ENCODE peak calls at places on chromosomes 5 and 9, in four cellular contexts. One of them, this sample, is unnamed.

GRCh38 chr5:92581249-92581648 is 999.8 kb downstream of the NR2F1-AS1 start:
- DNase-seq in HepG2: no peak
- DNase-seq in K562: no peak
- DNase-seq in GM12878: no peak
- DNase-seq in this sample: no peak

GRCh38 chr5:149656576-149657182 is 73.4 kb upstream of the PPARGC1B start:
- DNase-seq in HepG2: no peak
- DNase-seq in K562: peak; percentile 62
- DNase-seq in GM12878: no peak
- DNase-seq in this sample: peak; percentile 93

GRCh38 chr5:109191153-109191558 is 218.6 kb downstream of the PJA2 start:
- DNase-seq in HepG2: no peak
- DNase-seq in K562: peak; percentile 34
- DNase-seq in GM12878: no peak
- DNase-seq in this sample: no peak

GRCh38 chr5:67636091-67636490 is 439.5 kb upstream of the CD180 start:
- DNase-seq in HepG2: no peak
- DNase-seq in K562: no peak
- DNase-seq in GM12878: no peak
- DNase-seq in this sample: no peak

GRCh38 chr9:22203371-22204138 is 194.4 kb upstream of the CDKN2B start:
- DNase-seq in HepG2: no peak
- DNase-seq in K562: no peak
- DNase-seq in GM12878: no peak
- DNase-seq in this sample: no peak

GRCh38 chr5:1511651-1512540 is 11.9 kb downstream of the LPCAT1 start:
- DNase-seq in HepG2: no peak
- DNase-seq in K562: no peak
- DNase-seq in GM12878: no peak
- DNase-seq in this sample: peak; percentile 24

GRCh38 chr5:15620501-15620900 is 120.5 kb downstream of the FBXL7 start:
- DNase-seq in HepG2: no peak
- DNase-seq in K562: no peak
- DNase-seq in GM12878: no peak
- DNase-seq in this sample: no peak

GRCh38 chr9:125460883-125461475 is 199.4 kb downstream of the GAPVD1 start:
- DNase-seq in HepG2: no peak
- DNase-seq in K562: no peak
- DNase-seq in GM12878: no peak
- DNase-seq in this sample: no peak

GRCh38 chr9:119793272-119793671 is 424.0 kb upstream of the BRINP1 start:
- DNase-seq in HepG2: no peak
- DNase-seq in K562: no peak
- DNase-seq in GM12878: no peak
- DNase-seq in this sample: no peak

GRCh38 chr9:112760821-112761220 is 10.3 kb downstream of the SNX30 start:
- DNase-seq in HepG2: no peak
- DNase-seq in K562: no peak
- DNase-seq in GM12878: no peak
- DNase-seq in this sample: no peak

GRCh38 chr5:15510816-15511215 is 10.8 kb downstream of the FBXL7 start:
- DNase-seq in HepG2: no peak
- DNase-seq in K562: no peak
- DNase-seq in GM12878: no peak
- DNase-seq in this sample: no peak

GRCh38 chr9:89219637-89220036 is 41.0 kb upstream of the SHC3 start:
- DNase-seq in HepG2: no peak
- DNase-seq in K562: no peak
- DNase-seq in GM12878: no peak
- DNase-seq in this sample: no peak

GRCh38 chr5:89351975-89352374 is 469.0 kb upstream of the MEF2C start:
- DNase-seq in HepG2: no peak
- DNase-seq in K562: no peak
- DNase-seq in GM12878: no peak
- DNase-seq in this sample: no peak

GRCh38 chr5:37580106-37580505 is 201.0 kb downstream of the WDR70 start:
- DNase-seq in HepG2: no peak
- DNase-seq in K562: no peak
- DNase-seq in GM12878: no peak
- DNase-seq in this sample: no peak

GRCh38 chr9:95074632-95075269 is 242.8 kb downstream of the FANCC start:
- DNase-seq in HepG2: no peak
- DNase-seq in K562: no peak
- DNase-seq in GM12878: no peak
- DNase-seq in this sample: no peak

GRCh38 chr9:131517761-131518190 is 13.3 kb downstream of the UCK1 start:
- DNase-seq in HepG2: no peak
- DNase-seq in K562: no peak
- DNase-seq in GM12878: no peak
- DNase-seq in this sample: no peak

GRCh38 chr5:133685402-133686018 is 73.2 kb upstream of the FSTL4 start:
- DNase-seq in HepG2: no peak
- DNase-seq in K562: no peak
- DNase-seq in GM12878: no peak
- DNase-seq in this sample: no peak

GRCh38 chr5:154793599-154794524 is 38.7 kb downstream of the LARP1 start:
- DNase-seq in HepG2: no peak
- DNase-seq in K562: no peak
- DNase-seq in GM12878: no peak
- DNase-seq in this sample: no peak

GRCh38 chr9:124457887-124458431 is 7.7 kb downstream of the ADGRD2 start:
- DNase-seq in HepG2: no peak
- DNase-seq in K562: no peak
- DNase-seq in GM12878: no peak
- DNase-seq in this sample: no peak

GRCh38 chr9:34559616-34560546 is 29.6 kb downstream of the CNTFR start:
- DNase-seq in HepG2: peak; percentile 21
- DNase-seq in K562: no peak
- DNase-seq in GM12878: no peak
- DNase-seq in this sample: no peak

GRCh38 chr5:169161022-169161680 is 139.8 kb downstream of the SLIT3 start:
- DNase-seq in HepG2: no peak
- DNase-seq in K562: no peak
- DNase-seq in GM12878: no peak
- DNase-seq in this sample: peak; percentile 18

GRCh38 chr9:92961627-92962302 is 14.4 kb downstream of the FGD3 start:
- DNase-seq in HepG2: no peak
- DNase-seq in K562: no peak
- DNase-seq in GM12878: no peak
- DNase-seq in this sample: no peak

GRCh38 chr5:159605585-159605984 is 275.3 kb upstream of the IL12B start:
- DNase-seq in HepG2: no peak
- DNase-seq in K562: no peak
- DNase-seq in GM12878: no peak
- DNase-seq in this sample: no peak

GRCh38 chr5:69312459-69313160 is 20.0 kb downstream of the CCDC125 start:
- DNase-seq in HepG2: no peak
- DNase-seq in K562: no peak
- DNase-seq in GM12878: no peak
- DNase-seq in this sample: no peak

GRCh38 chr9:88425538-88425950 is 37.3 kb downstream of the SPIN1 start:
- DNase-seq in HepG2: no peak
- DNase-seq in K562: no peak
- DNase-seq in GM12878: no peak
- DNase-seq in this sample: no peak

GRCh38 chr5:97986069-97986468 is 787.4 kb upstream of the RGMB start:
- DNase-seq in HepG2: no peak
- DNase-seq in K562: no peak
- DNase-seq in GM12878: no peak
- DNase-seq in this sample: no peak

GRCh38 chr5:17229308-17229707 is 11.9 kb downstream of the BASP1 start:
- DNase-seq in HepG2: no peak
- DNase-seq in K562: no peak
- DNase-seq in GM12878: no peak
- DNase-seq in this sample: no peak

GRCh38 chr5:76718381-76718832 is 2.5 kb downstream of the F2R start:
- DNase-seq in HepG2: no peak
- DNase-seq in K562: no peak
- DNase-seq in GM12878: no peak
- DNase-seq in this sample: no peak

GRCh38 chr5:40464461-40464860 is 215.3 kb upstream of the PTGER4 start:
- DNase-seq in HepG2: no peak
- DNase-seq in K562: no peak
- DNase-seq in GM12878: no peak
- DNase-seq in this sample: no peak

GRCh38 chr5:97968346-97968745 is 785.3 kb upstream of the RIOK2 start:
- DNase-seq in HepG2: no peak
- DNase-seq in K562: no peak
- DNase-seq in GM12878: no peak
- DNase-seq in this sample: no peak

GRCh38 chr9:12875216-12875615 is 100.4 kb downstream of the LURAP1L start:
- DNase-seq in HepG2: no peak
- DNase-seq in K562: no peak
- DNase-seq in GM12878: no peak
- DNase-seq in this sample: no peak

DNA sequence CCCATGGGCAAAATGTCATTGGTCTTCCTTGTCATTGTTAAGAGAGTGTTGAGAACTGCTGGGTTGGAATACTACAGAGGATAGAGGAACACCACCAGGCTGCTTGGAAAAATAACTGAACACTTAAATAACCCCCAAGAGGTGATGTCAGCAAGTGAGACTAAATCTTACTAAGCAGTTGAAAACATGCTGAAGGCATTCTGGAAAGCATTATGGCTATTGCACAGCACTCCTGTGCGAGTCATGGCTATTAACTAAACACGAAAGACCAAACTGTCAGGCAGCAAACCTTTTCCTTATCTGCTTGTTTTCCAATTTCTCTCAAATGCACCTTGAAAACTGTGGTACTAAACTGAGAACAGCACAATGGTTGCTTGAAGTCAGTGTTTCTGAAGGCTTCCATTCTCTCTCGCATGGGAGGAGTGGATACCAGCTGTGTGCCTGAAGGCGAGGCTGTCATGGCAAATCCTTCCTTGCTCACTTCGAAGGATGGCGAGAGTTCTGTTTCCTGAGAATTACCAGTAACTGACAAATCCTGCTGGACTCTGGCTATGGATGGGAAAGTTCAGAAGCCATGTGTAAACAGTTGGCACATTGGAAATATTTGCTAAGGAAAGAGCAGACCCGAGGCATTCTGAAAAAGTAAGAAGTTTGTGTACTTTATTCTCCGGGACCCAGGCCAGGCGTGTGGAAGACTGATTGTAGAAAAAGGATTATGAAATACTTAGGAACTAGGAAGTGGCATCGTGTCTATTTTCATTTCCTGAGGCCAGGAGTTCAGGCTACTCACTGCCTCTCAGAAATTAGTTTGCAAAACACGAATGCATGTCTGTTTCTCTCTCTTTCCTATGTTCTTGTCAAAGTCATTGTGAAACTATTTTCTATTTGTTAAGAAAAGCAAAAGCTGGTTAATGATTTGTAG is 182.1 kb downstream of the DMRT2 start:
- DNase-seq in HepG2: peak; percentile 84
- DNase-seq in K562: no peak
- DNase-seq in GM12878: no peak
- DNase-seq in this sample: no peak
- TF ChIP-seq NR2C2 in HepG2: peak; percentile 71
- TF ChIP-seq NR2C2 in K562: no peak
- TF ChIP-seq NR2C2 in GM12878: no peak
- TF ChIP-seq NR2C2 in this sample: no peak

GRCh38 chr5:163222982-163223381 is 214.4 kb upstream of the CCNG1 start:
- DNase-seq in HepG2: no peak
- DNase-seq in K562: no peak
- DNase-seq in GM12878: no peak
- DNase-seq in this sample: no peak

GRCh38 chr5:163221581-163221980 is 215.8 kb upstream of the CCNG1 start:
- DNase-seq in HepG2: no peak
- DNase-seq in K562: no peak
- DNase-seq in GM12878: no peak
- DNase-seq in this sample: no peak
- TF ChIP-seq CREB1 in HepG2: no peak
- TF ChIP-seq CREB1 in K562: no peak
- TF ChIP-seq CREB1 in GM12878: no peak
- TF ChIP-seq CREB1 in this sample: no peak

DNA sequence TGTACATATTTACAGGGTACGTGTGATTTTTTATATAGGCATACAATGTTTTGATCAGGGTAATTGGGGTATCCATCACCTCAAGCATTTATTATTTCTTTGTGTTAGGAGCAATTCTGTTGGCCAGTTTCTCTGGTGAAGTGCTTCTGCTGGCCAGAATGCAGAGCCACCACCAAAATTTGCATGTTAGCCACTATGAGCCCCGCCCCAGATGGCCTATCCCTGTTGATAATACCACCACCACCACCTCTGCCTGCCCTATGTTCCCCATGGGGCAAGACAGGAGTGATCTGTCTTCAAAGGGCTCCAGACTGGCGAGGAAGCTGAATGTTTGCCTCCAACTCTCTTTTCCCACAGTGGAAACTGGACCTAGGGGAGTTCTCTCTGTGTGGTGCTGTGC is 26.0 kb upstream of the JAK2 start:
- DNase-seq in HepG2: no peak
- DNase-seq in K562: no peak
- DNase-seq in GM12878: no peak
- DNase-seq in this sample: no peak
- TF ChIP-seq NR2C2 in HepG2: no peak
- TF ChIP-seq NR2C2 in K562: no peak
- TF ChIP-seq NR2C2 in GM12878: no peak
- TF ChIP-seq NR2C2 in this sample: no peak

GRCh38 chr9:8223861-8224260 is 424.3 kb upstream of the DMAC1 start:
- DNase-seq in HepG2: no peak
- DNase-seq in K562: no peak
- DNase-seq in GM12878: no peak
- DNase-seq in this sample: no peak

GRCh38 chr9:8224381-8224791 is 424.8 kb upstream of the DMAC1 start:
- DNase-seq in HepG2: no peak
- DNase-seq in K562: no peak
- DNase-seq in GM12878: no peak
- DNase-seq in this sample: no peak

GRCh38 chr9:8221462-8221861 is 421.9 kb upstream of the DMAC1 start:
- DNase-seq in HepG2: no peak
- DNase-seq in K562: no peak
- DNase-seq in GM12878: no peak
- DNase-seq in this sample: no peak
- TF ChIP-seq CREB1 in HepG2: no peak
- TF ChIP-seq CREB1 in K562: no peak
- TF ChIP-seq CREB1 in GM12878: no peak
- TF ChIP-seq CREB1 in this sample: no peak